ENCODE peak calls at places on chromosomes 5 and 9, in eight cellular contexts. B is adrenal gland; X is right atrium auricular region; E is brain microvascular endothelial cell; G is spleen; Z is colonic mucosa; I is aorta; W is naive thymus-derived CD4-positive, alpha-beta T cell. J is an unnamed sample.

GRCh38 chr9:79430599-79430998 is 141.2 kb upstream of the TLE4 start:
- DNase-seq in I (no peak), G (no peak), W (no peak), E (no peak), B (no peak), X (no peak), Z (no peak), J (no peak)

GRCh38 chr5:14305045-14305444 is 161.9 kb downstream of the TRIO start:
- DNase-seq in W (no peak), E (peak; percentile 91), X (no peak), B (peak; percentile 74), I (no peak), Z (no peak), G (no peak), J (peak; percentile 15)

GRCh38 chr5:109695005-109695926 is 5.5 kb downstream of the MAN2A1 start:
- DNase-seq in X (no peak), Z (no peak), I (no peak), B (no peak), W (no peak), E (no peak), G (no peak), J (no peak)

GRCh38 chr5:152256580-152256979 is 148.5 kb downstream of the NMUR2 start:
- DNase-seq in I (no peak), X (no peak), E (no peak), B (no peak), G (no peak), Z (no peak), W (no peak), J (no peak)

GRCh38 chr5:160961761-160962160 is 109.8 kb upstream of the ATP10B start:
- DNase-seq in I (no peak), X (no peak), Z (no peak), W (no peak), E (no peak), G (no peak), B (no peak), J (no peak)

GRCh38 chr5:17154211-17154996 is 63.0 kb upstream of the BASP1 start:
- DNase-seq in Z (no peak), E (peak; percentile 69), G (no peak), W (no peak), X (no peak), I (no peak), B (no peak), J (no peak)

GRCh38 chr5:157778121-157778805 is 34.8 kb downstream of the LSM11 start:
- DNase-seq in G (no peak), E (no peak), B (no peak), W (no peak), I (no peak), Z (peak; percentile 78), X (no peak), J (no peak)

GRCh38 chr9:110919055-110919445 is 119.2 kb downstream of the LPAR1 start:
- DNase-seq in I (no peak), E (no peak), X (no peak), B (no peak), G (no peak), W (no peak), Z (no peak), J (no peak)

GRCh38 chr5:15834596-15835245 is 334.7 kb downstream of the FBXL7 start:
- DNase-seq in W (no peak), X (no peak), E (peak; percentile 32), I (no peak), B (no peak), Z (no peak), G (no peak), J (no peak)

GRCh38 chr5:107594253-107595045 is 76.3 kb downstream of the EFNA5 start:
- DNase-seq in E (no peak), G (no peak), I (peak; percentile 47), W (no peak), X (no peak), B (no peak), Z (peak; percentile 49), J (no peak)

GRCh38 chr5:152259702-152260101 is 145.4 kb downstream of the NMUR2 start:
- DNase-seq in E (no peak), X (no peak), Z (no peak), B (peak; percentile 27), I (peak; percentile 50), W (no peak), G (no peak), J (no peak)

GRCh38 chr5:142888469-142889085 is 118.4 kb downstream of the ARHGAP26 start:
- DNase-seq in B (peak; percentile 49), Z (no peak), X (no peak), W (peak; percentile 22), G (no peak), E (peak; percentile 35), I (no peak), J (no peak)

GRCh38 chr9:69323886-69324285 is 1.1 kb upstream of the ENTREP1 start:
- DNase-seq in W (no peak), X (no peak), B (no peak), Z (no peak), I (no peak), E (no peak), G (no peak), J (no peak)

GRCh38 chr5:146007270-146007669 is 70.9 kb downstream of the SH3RF2 start:
- DNase-seq in I (no peak), B (peak; percentile 23), E (no peak), X (no peak), G (no peak), Z (no peak), W (no peak), J (peak; percentile 22)

GRCh38 chr5:57659889-57660288 is 177.3 kb upstream of the ACTBL2 start:
- DNase-seq in G (no peak), E (no peak), W (no peak), I (no peak), Z (no peak), X (no peak), B (no peak), J (no peak)

GRCh38 chr5:114467729-114468128 is 105.9 kb downstream of the KCNN2 start:
- DNase-seq in G (no peak), Z (no peak), W (no peak), B (no peak), I (no peak), X (no peak), E (no peak), J (no peak)

GRCh38 chr9:134332841-134333233 is 6.6 kb downstream of the RXRA start:
- DNase-seq in W (no peak), B (no peak), I (no peak), E (no peak), Z (no peak), G (no peak), X (no peak), J (no peak)
- H3K27ac ChIP-seq in W (no peak overlapping the region), B (peak overlapping the region; percentile 83), I (no peak overlapping the region), E (no peak overlapping the region), Z (peak overlapping the region; percentile 75), G (no peak overlapping the region), X (no peak overlapping the region), J (no peak overlapping the region)

GRCh38 chr9:76292658-76293057 is 101.6 kb downstream of the RFK start:
- DNase-seq in E (no peak), W (no peak), Z (no peak), I (no peak), X (no peak), B (no peak), G (no peak), J (no peak)

GRCh38 chr9:76294301-76294700 is 99.9 kb downstream of the RFK start:
- DNase-seq in B (no peak), G (no peak), I (no peak), Z (no peak), E (no peak), W (no peak), X (no peak), J (no peak)

GRCh38 chr9:76296561-76297276 is 97.5 kb downstream of the RFK start:
- DNase-seq in G (no peak), W (no peak), X (no peak), I (no peak), E (no peak), Z (no peak), B (no peak), J (no peak)

GRCh38 chr9:76290555-76290954 is 103.7 kb downstream of the RFK start:
- DNase-seq in B (no peak), I (no peak), E (no peak), Z (no peak), G (no peak), W (no peak), X (no peak), J (no peak)

GRCh38 chr9:76292246-76292645 is 102.0 kb downstream of the RFK start:
- DNase-seq in X (no peak), W (no peak), E (no peak), G (no peak), Z (no peak), B (no peak), I (no peak), J (no peak)
- H3K27ac ChIP-seq in X (no peak overlapping the region), W (no peak overlapping the region), E (no peak overlapping the region), G (no peak overlapping the region), Z (no peak overlapping the region), B (peak overlapping the region; percentile 52), I (no peak overlapping the region), J (no peak overlapping the region)

GRCh38 chr9:132025766-132026165 is 53.9 kb downstream of the MED27 start:
- DNase-seq in B (no peak), Z (no peak), E (no peak), I (no peak), W (no peak), G (no peak), X (no peak), J (no peak)
- H3K27ac ChIP-seq in B (no peak overlapping the region), Z (no peak overlapping the region), E (no peak overlapping the region), I (no peak overlapping the region), W (no peak overlapping the region), G (no peak overlapping the region), X (no peak overlapping the region), J (no peak overlapping the region)

DNA sequence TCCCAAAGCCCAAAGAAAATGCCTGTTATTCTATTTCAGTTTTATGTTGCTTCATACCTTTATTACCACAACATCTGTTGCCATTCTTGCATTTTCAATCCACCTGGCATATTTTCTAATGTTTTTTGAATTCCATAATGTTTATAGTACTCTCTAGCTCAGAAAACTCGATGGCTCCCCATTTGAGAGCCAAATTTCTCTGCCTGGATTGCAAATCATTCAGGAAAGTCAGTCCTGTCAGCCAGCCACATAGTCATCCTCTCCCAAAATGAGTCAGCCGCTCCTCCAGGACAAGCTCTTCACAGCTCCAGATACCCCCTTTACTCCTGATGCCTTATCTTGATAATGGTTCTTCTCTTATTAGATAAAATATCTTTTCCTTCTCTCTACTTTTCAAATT is 78.2 kb upstream of the ADCY2 start:
- DNase-seq in B (no peak), G (no peak), Z (no peak), E (no peak), W (no peak), X (no peak), I (no peak), J (no peak)
- H3K27ac ChIP-seq in B (no peak overlapping the region), G (no peak overlapping the region), Z (no peak overlapping the region), E (no peak overlapping the region), W (no peak overlapping the region), X (no peak overlapping the region), I (no peak overlapping the region), J (no peak overlapping the region)

J was measured in HL-60.